ENCODE peak calls at places on chromosomes 6 and 20, in six cellular contexts. One of them, this sample, is unnamed. For H3K4me1, the result is how much of the 10 kb centered on the place peaks cover.

GRCh38 chr6:30164714-30165113 is 1.4 kb downstream of the TRIM15 start:
- ATAC-seq in K562: no peak
- ATAC-seq in A549: no peak
- ATAC-seq in upper lobe of left lung: no peak
- ATAC-seq in GM12878: no peak
- ATAC-seq in HepG2: no peak
- ATAC-seq in this sample: no peak

GRCh38 chr6:157002795-157003194 is 225.6 kb downstream of the ARID1B start:
- ATAC-seq in K562: no peak
- ATAC-seq in A549: no peak
- ATAC-seq in upper lobe of left lung: no peak
- ATAC-seq in GM12878: no peak
- ATAC-seq in HepG2: no peak
- ATAC-seq in this sample: no peak

GRCh38 chr20:63844384-63845025 is 13.4 kb upstream of the ZBTB46 start:
- ATAC-seq in K562: no peak
- ATAC-seq in A549: no peak
- ATAC-seq in upper lobe of left lung: peak
- ATAC-seq in GM12878: no peak
- ATAC-seq in HepG2: no peak
- ATAC-seq in this sample: no peak

GRCh38 chr6:147081210-147081609 is 123.0 kb upstream of the STXBP5 start:
- ATAC-seq in K562: no peak
- ATAC-seq in A549: no peak
- ATAC-seq in upper lobe of left lung: no peak
- ATAC-seq in GM12878: no peak
- ATAC-seq in HepG2: no peak
- ATAC-seq in this sample: no peak

GRCh38 chr6:39209360-39209811 is 19.9 kb downstream of the KCNK5 start:
- ATAC-seq in K562: no peak
- ATAC-seq in A549: no peak
- ATAC-seq in upper lobe of left lung: no peak
- ATAC-seq in GM12878: no peak
- ATAC-seq in HepG2: no peak
- ATAC-seq in this sample: no peak

GRCh38 chr6:17360564-17360963 is 32.8 kb upstream of the CAP2 start:
- ATAC-seq in K562: no peak
- ATAC-seq in A549: no peak
- ATAC-seq in upper lobe of left lung: no peak
- ATAC-seq in GM12878: peak
- ATAC-seq in HepG2: no peak
- ATAC-seq in this sample: no peak

GRCh38 chr6:19549109-19549508 is 288.1 kb upstream of the ID4 start:
- ATAC-seq in K562: no peak
- ATAC-seq in A549: no peak
- ATAC-seq in upper lobe of left lung: no peak
- ATAC-seq in GM12878: no peak
- ATAC-seq in HepG2: no peak
- ATAC-seq in this sample: no peak

GRCh38 chr6:11229267-11230043 is 3.0 kb downstream of the NEDD9 start:
- ATAC-seq in K562: no peak
- ATAC-seq in A549: peak
- ATAC-seq in upper lobe of left lung: no peak
- ATAC-seq in GM12878: no peak
- ATAC-seq in HepG2: no peak
- ATAC-seq in this sample: no peak

GRCh38 chr20:33679758-33680485 is 5.7 kb upstream of the NECAB3 start:
- ATAC-seq in K562: no peak
- ATAC-seq in A549: no peak
- ATAC-seq in upper lobe of left lung: no peak
- ATAC-seq in GM12878: peak
- ATAC-seq in HepG2: no peak
- ATAC-seq in this sample: no peak

GRCh38 chr20:33681728-33682353 is 4.3 kb downstream of the E2F1 start:
- ATAC-seq in K562: no peak
- ATAC-seq in A549: no peak
- ATAC-seq in upper lobe of left lung: no peak
- ATAC-seq in GM12878: no peak
- ATAC-seq in HepG2: no peak
- ATAC-seq in this sample: no peak

GRCh38 chr20:33681288-33681687 is 4.9 kb downstream of the E2F1 start:
- ATAC-seq in K562: no peak
- ATAC-seq in A549: no peak
- ATAC-seq in upper lobe of left lung: no peak
- ATAC-seq in GM12878: no peak
- ATAC-seq in HepG2: no peak
- ATAC-seq in this sample: no peak

GRCh38 chr20:33677991-33678431 is 3.8 kb upstream of the NECAB3 start:
- ATAC-seq in K562: no peak
- ATAC-seq in A549: no peak
- ATAC-seq in upper lobe of left lung: no peak
- ATAC-seq in GM12878: no peak
- ATAC-seq in HepG2: no peak
- ATAC-seq in this sample: peak

DNA sequence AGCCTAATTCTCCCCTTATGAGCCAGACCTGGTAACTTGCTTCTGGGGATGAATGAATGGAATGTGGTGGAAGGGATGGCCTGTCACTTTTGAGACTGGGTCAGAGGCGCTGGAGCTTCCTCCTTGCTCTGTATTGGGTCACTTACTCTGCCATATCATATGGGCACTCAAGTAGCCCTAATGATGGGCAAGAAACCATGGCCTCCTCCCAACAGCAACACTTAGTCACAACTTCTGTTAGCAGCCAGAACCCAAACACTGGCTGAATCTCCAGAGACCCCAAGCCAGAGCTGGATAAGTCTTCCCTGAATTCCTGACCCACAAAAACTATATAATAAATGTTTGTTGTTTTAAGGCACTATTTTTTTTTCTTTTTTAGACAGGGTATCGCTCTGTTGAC is 5.5 kb downstream of the E2F1 start:
- ATAC-seq in K562: no peak
- ATAC-seq in A549: no peak
- ATAC-seq in upper lobe of left lung: no peak
- ATAC-seq in GM12878: no peak
- ATAC-seq in HepG2: no peak
- ATAC-seq in this sample: no peak
- H3K4me1 ChIP-seq in K562: under half
- H3K4me1 ChIP-seq in A549: under half
- H3K4me1 ChIP-seq in upper lobe of left lung: under half
- H3K4me1 ChIP-seq in GM12878: under half
- H3K4me1 ChIP-seq in HepG2: under half
- H3K4me1 ChIP-seq in this sample: under half

GRCh38 chr20:47466704-47467459 is 34.8 kb upstream of the NCOA3 start:
- ATAC-seq in K562: no peak
- ATAC-seq in A549: no peak
- ATAC-seq in upper lobe of left lung: no peak
- ATAC-seq in GM12878: peak
- ATAC-seq in HepG2: no peak
- ATAC-seq in this sample: no peak

GRCh38 chr20:47465335-47466090 is 36.2 kb upstream of the NCOA3 start:
- ATAC-seq in K562: peak
- ATAC-seq in A549: no peak
- ATAC-seq in upper lobe of left lung: no peak
- ATAC-seq in GM12878: no peak
- ATAC-seq in HepG2: no peak
- ATAC-seq in this sample: no peak

GRCh38 chr20:47461120-47461685 is 40.5 kb upstream of the NCOA3 start:
- ATAC-seq in K562: no peak
- ATAC-seq in A549: no peak
- ATAC-seq in upper lobe of left lung: no peak
- ATAC-seq in GM12878: no peak
- ATAC-seq in HepG2: no peak
- ATAC-seq in this sample: no peak

GRCh38 chr20:47466193-47466592 is 35.5 kb upstream of the NCOA3 start:
- ATAC-seq in K562: no peak
- ATAC-seq in A549: no peak
- ATAC-seq in upper lobe of left lung: no peak
- ATAC-seq in GM12878: no peak
- ATAC-seq in HepG2: no peak
- ATAC-seq in this sample: no peak

GRCh38 chr20:47464380-47465101 is 37.1 kb upstream of the NCOA3 start:
- ATAC-seq in K562: peak
- ATAC-seq in A549: peak
- ATAC-seq in upper lobe of left lung: peak
- ATAC-seq in GM12878: no peak
- ATAC-seq in HepG2: peak
- ATAC-seq in this sample: peak
- TF ChIP-seq EP300 in K562: peak
- TF ChIP-seq EP300 in A549: peak
- TF ChIP-seq EP300 in upper lobe of left lung: peak
- TF ChIP-seq EP300 in GM12878: no peak
- TF ChIP-seq EP300 in HepG2: peak
- TF ChIP-seq EP300 in this sample: no peak

DNA sequence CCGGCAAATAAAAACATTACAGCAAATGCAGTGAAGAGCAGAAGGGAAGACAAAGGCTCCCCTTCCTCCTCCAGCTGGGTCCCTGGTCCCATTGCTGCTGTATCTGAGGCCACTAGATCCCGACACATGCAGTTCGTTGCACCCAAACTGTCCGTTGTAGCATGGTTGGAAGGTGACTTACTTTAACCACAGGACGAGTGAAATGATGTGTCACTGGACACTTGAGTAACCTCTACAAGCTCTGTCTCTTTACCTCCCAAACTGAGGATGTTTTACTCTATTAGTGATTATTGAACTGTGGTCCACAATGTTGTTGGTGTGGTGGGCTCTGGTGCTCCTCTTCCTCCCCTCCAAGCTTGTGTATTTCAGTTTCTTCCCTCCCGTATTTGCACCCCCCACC is 46.2 kb upstream of the ARMH2 start:
- ATAC-seq in K562: no peak
- ATAC-seq in A549: no peak
- ATAC-seq in upper lobe of left lung: no peak
- ATAC-seq in GM12878: peak
- ATAC-seq in HepG2: no peak
- ATAC-seq in this sample: no peak
- H3K4me1 ChIP-seq in K562: under half
- H3K4me1 ChIP-seq in A549: under half
- H3K4me1 ChIP-seq in upper lobe of left lung: under half
- H3K4me1 ChIP-seq in GM12878: under half
- H3K4me1 ChIP-seq in HepG2: under half
- H3K4me1 ChIP-seq in this sample: under half

DNA sequence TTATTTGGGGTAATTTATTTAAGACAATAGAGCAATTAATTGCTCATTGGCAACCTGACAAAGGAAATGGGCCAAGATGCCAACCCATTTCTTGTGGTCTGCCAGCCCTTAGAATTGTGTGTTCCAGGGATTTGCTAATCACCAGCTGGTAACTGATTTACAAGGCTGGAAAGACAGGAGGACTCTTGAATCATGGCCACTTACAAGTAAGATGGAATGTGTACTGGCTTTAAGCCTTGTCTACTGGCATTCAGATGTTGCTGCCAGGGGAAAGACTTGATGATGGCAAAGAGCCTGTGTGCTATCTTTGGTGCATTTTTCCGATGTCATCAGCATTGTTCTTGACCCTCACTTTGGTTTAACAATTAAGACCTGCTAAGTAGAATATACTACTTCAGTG is 91.0 kb downstream of the BCKDHB start:
- ATAC-seq in K562: no peak
- ATAC-seq in A549: no peak
- ATAC-seq in upper lobe of left lung: peak
- ATAC-seq in GM12878: no peak
- ATAC-seq in HepG2: no peak
- ATAC-seq in this sample: no peak
- TF ChIP-seq EP300 in K562: no peak
- TF ChIP-seq EP300 in A549: no peak
- TF ChIP-seq EP300 in upper lobe of left lung: peak
- TF ChIP-seq EP300 in GM12878: no peak
- TF ChIP-seq EP300 in HepG2: no peak
- TF ChIP-seq EP300 in this sample: no peak

GRCh38 chr6:169738204-169738971 is 13.0 kb downstream of the DYNLT2 start:
- ATAC-seq in K562: peak
- ATAC-seq in A549: no peak
- ATAC-seq in upper lobe of left lung: no peak
- ATAC-seq in GM12878: no peak
- ATAC-seq in HepG2: peak
- ATAC-seq in this sample: peak
- H3K4me1 ChIP-seq in K562: under half
- H3K4me1 ChIP-seq in A549: under half
- H3K4me1 ChIP-seq in upper lobe of left lung: under half
- H3K4me1 ChIP-seq in GM12878: under half
- H3K4me1 ChIP-seq in HepG2: under half
- H3K4me1 ChIP-seq in this sample: under half

GRCh38 chr20:37598101-37598530 is 70.4 kb upstream of the BLCAP start:
- ATAC-seq in K562: no peak
- ATAC-seq in A549: no peak
- ATAC-seq in upper lobe of left lung: no peak
- ATAC-seq in GM12878: no peak
- ATAC-seq in HepG2: peak
- ATAC-seq in this sample: no peak
- TF ChIP-seq EP300 in K562: no peak
- TF ChIP-seq EP300 in A549: no peak
- TF ChIP-seq EP300 in upper lobe of left lung: no peak
- TF ChIP-seq EP300 in GM12878: no peak
- TF ChIP-seq EP300 in HepG2: no peak
- TF ChIP-seq EP300 in this sample: no peak

GRCh38 chr6:7996538-7997225 is 67.5 kb downstream of the BLOC1S5 start:
- ATAC-seq in K562: peak
- ATAC-seq in A549: no peak
- ATAC-seq in upper lobe of left lung: no peak
- ATAC-seq in GM12878: no peak
- ATAC-seq in HepG2: peak
- ATAC-seq in this sample: peak

GRCh38 chr6:8000080-8001035 is 63.8 kb downstream of the BLOC1S5 start:
- ATAC-seq in K562: no peak
- ATAC-seq in A549: no peak
- ATAC-seq in upper lobe of left lung: no peak
- ATAC-seq in GM12878: no peak
- ATAC-seq in HepG2: no peak
- ATAC-seq in this sample: no peak

GRCh38 chr6:7997311-7997710 is 66.9 kb downstream of the BLOC1S5 start:
- ATAC-seq in K562: no peak
- ATAC-seq in A549: no peak
- ATAC-seq in upper lobe of left lung: no peak
- ATAC-seq in GM12878: no peak
- ATAC-seq in HepG2: no peak
- ATAC-seq in this sample: no peak

GRCh38 chr6:7999201-7999600 is 65.0 kb downstream of the BLOC1S5 start:
- ATAC-seq in K562: no peak
- ATAC-seq in A549: no peak
- ATAC-seq in upper lobe of left lung: no peak
- ATAC-seq in GM12878: no peak
- ATAC-seq in HepG2: no peak
- ATAC-seq in this sample: no peak

GRCh38 chr6:7998103-7998725 is 66.0 kb downstream of the BLOC1S5 start:
- ATAC-seq in K562: no peak
- ATAC-seq in A549: no peak
- ATAC-seq in upper lobe of left lung: no peak
- ATAC-seq in GM12878: no peak
- ATAC-seq in HepG2: no peak
- ATAC-seq in this sample: peak
- H3K4me1 ChIP-seq in K562: under half
- H3K4me1 ChIP-seq in A549: under half
- H3K4me1 ChIP-seq in upper lobe of left lung: under half
- H3K4me1 ChIP-seq in GM12878: under half
- H3K4me1 ChIP-seq in HepG2: under half
- H3K4me1 ChIP-seq in this sample: under half

GRCh38 chr20:23441850-23442313 is 2.4 kb downstream of the CSTL1 start:
- ATAC-seq in K562: peak
- ATAC-seq in A549: peak
- ATAC-seq in upper lobe of left lung: peak
- ATAC-seq in GM12878: peak
- ATAC-seq in HepG2: peak
- ATAC-seq in this sample: peak
- TF ChIP-seq EP300 in K562: no peak
- TF ChIP-seq EP300 in A549: no peak
- TF ChIP-seq EP300 in upper lobe of left lung: no peak
- TF ChIP-seq EP300 in GM12878: no peak
- TF ChIP-seq EP300 in HepG2: no peak
- TF ChIP-seq EP300 in this sample: no peak

GRCh38 chr6:56714982-56715456 is 72.3 kb upstream of the DST start:
- ATAC-seq in K562: no peak
- ATAC-seq in A549: peak
- ATAC-seq in upper lobe of left lung: peak
- ATAC-seq in GM12878: no peak
- ATAC-seq in HepG2: peak
- ATAC-seq in this sample: peak
- H3K4me1 ChIP-seq in K562: under half
- H3K4me1 ChIP-seq in A549: half or more
- H3K4me1 ChIP-seq in upper lobe of left lung: under half
- H3K4me1 ChIP-seq in GM12878: under half
- H3K4me1 ChIP-seq in HepG2: under half
- H3K4me1 ChIP-seq in this sample: under half